ENCODE peak calls at places on chromosomes 16 and 17, in nine cellular contexts. Q is GOT3; A is activated naive CD4-positive, alpha-beta T cell; C is PC-9; J is myocyte; M is neural progenitor cell; D is H7; Y is CD8-positive, alpha-beta memory T cell; O is T1000. I is an unnamed sample.

GRCh38 chr17:21301593-21302550 is 17.4 kb downstream of the MAP2K3 start:
- DNase-seq in Q (no peak), A (no peak), C (no peak), J (no peak), M (no peak), D (peak), Y (no peak), O (no peak), I (no peak)

GRCh38 chr17:28950017-28950751 is 1.1 kb downstream of the PHF12 start:
- DNase-seq in Q (no peak), A (no peak), C (no peak), J (peak), M (peak), D (peak), Y (peak), O (no peak), I (no peak)

GRCh38 chr16:31477220-31478216 is 5.4 kb upstream of the SLC5A2 start:
- DNase-seq in Q (no peak), A (no peak), C (peak), J (no peak), M (peak), D (peak), Y (no peak), O (no peak), I (no peak)

GRCh38 chr16:64626771-64627170 is 495.1 kb downstream of the CDH11 start:
- DNase-seq in Q (no peak), A (no peak), C (no peak), J (peak), M (no peak), D (no peak), Y (no peak), O (no peak), I (no peak)

GRCh38 chr16:24525970-24526559 is 13.3 kb upstream of the RBBP6 start:
- DNase-seq in Q (no peak), A (no peak), C (peak), J (no peak), M (no peak), D (no peak), Y (no peak), O (peak), I (no peak)

GRCh38 chr16:55647343-55647742 is 8.4 kb upstream of the SLC6A2 start:
- DNase-seq in Q (no peak), A (no peak), C (no peak), J (no peak), M (no peak), D (no peak), Y (no peak), O (no peak), I (no peak)

GRCh38 chr17:21202512-21202911 is 11.4 kb downstream of the TMEM11 start:
- DNase-seq in Q (no peak), A (no peak), C (no peak), J (no peak), M (no peak), D (peak), Y (no peak), O (no peak), I (no peak)

GRCh38 chr17:12548558-12548957 is 117.1 kb upstream of the MYOCD start:
- DNase-seq in Q (no peak), A (no peak), C (no peak), J (no peak), M (no peak), D (no peak), Y (no peak), O (no peak), I (no peak)

GRCh38 chr17:51711581-51711980 is 446.9 kb downstream of the CA10 start:
- DNase-seq in Q (no peak), A (no peak), C (no peak), J (no peak), M (peak), D (peak), Y (no peak), O (no peak), I (no peak)

GRCh38 chr16:57611184-57611583 is 17.2 kb upstream of the ADGRG1 start:
- DNase-seq in Q (no peak), A (no peak), C (peak), J (no peak), M (no peak), D (no peak), Y (no peak), O (no peak), I (no peak)

GRCh38 chr17:6714315-6714874 is 1.2 kb upstream of the SLC13A5 start:
- DNase-seq in Q (no peak), A (no peak), C (no peak), J (no peak), M (no peak), D (no peak), Y (no peak), O (no peak), I (no peak)

GRCh38 chr17:61786088-61786487 is 77.2 kb downstream of the BRIP1 start:
- DNase-seq in Q (no peak), A (no peak), C (no peak), J (no peak), M (no peak), D (no peak), Y (no peak), O (no peak), I (no peak)

GRCh38 chr17:20121359-20122235 is 112.4 kb downstream of the SPECC1 start:
- DNase-seq in Q (peak), A (peak), C (no peak), J (peak), M (peak), D (peak), Y (peak), O (peak), I (peak)

GRCh38 chr16:82891918-82892317 is 265.1 kb downstream of the CDH13 start:
- DNase-seq in Q (no peak), A (no peak), C (no peak), J (no peak), M (no peak), D (no peak), Y (no peak), O (no peak), I (no peak)

GRCh38 chr17:15398291-15398690 is 56.9 kb upstream of the TEKT3 start:
- DNase-seq in Q (no peak), A (no peak), C (no peak), J (peak), M (no peak), D (no peak), Y (no peak), O (peak), I (no peak)

GRCh38 chr16:52906271-52906670 is 146.4 kb downstream of the CHD9NB start:
- DNase-seq in Q (no peak), A (no peak), C (no peak), J (no peak), M (no peak), D (no peak), Y (no peak), O (no peak), I (no peak)

GRCh38 chr17:8204761-8205555 is 5.4 kb downstream of the AURKB start:
- DNase-seq in Q (no peak), A (no peak), C (no peak), J (no peak), M (no peak), D (peak), Y (no peak), O (no peak), I (no peak)

GRCh38 chr17:37493249-37494027 is 3.7 kb downstream of the DUSP14 start:
- DNase-seq in Q (no peak), A (no peak), C (peak), J (peak), M (no peak), D (no peak), Y (no peak), O (no peak), I (no peak)

GRCh38 chr17:46772013-46772878 is 46.2 kb downstream of the WNT3 start:
- DNase-seq in Q (no peak), A (no peak), C (peak), J (no peak), M (peak), D (peak), Y (no peak), O (no peak), I (no peak)

GRCh38 chr17:18356624-18357023 is 6.7 kb downstream of the SHMT1 start:
- DNase-seq in Q (no peak), A (no peak), C (no peak), J (no peak), M (no peak), D (no peak), Y (no peak), O (no peak), I (peak)

GRCh38 chr16:49951568-49952195 is 73.3 kb upstream of the CNEP1R1 start:
- DNase-seq in Q (no peak), A (no peak), C (no peak), J (no peak), M (no peak), D (no peak), Y (no peak), O (no peak), I (no peak)

GRCh38 chr16:55661842-55662479 is 6.2 kb downstream of the SLC6A2 start:
- DNase-seq in Q (no peak), A (no peak), C (peak), J (no peak), M (no peak), D (no peak), Y (no peak), O (peak), I (no peak)

GRCh38 chr17:60039096-60039495 is 39.6 kb downstream of the HEATR6 start:
- DNase-seq in Q (no peak), A (no peak), C (no peak), J (no peak), M (no peak), D (no peak), Y (no peak), O (no peak), I (no peak)

GRCh38 chr16:13672196-13672595 is 247.8 kb upstream of the ERCC4 start:
- DNase-seq in Q (no peak), A (no peak), C (no peak), J (no peak), M (peak), D (no peak), Y (no peak), O (no peak), I (no peak)

GRCh38 chr17:34703533-34703932 is 124.2 kb downstream of the TMEM132E start:
- DNase-seq in Q (no peak), A (no peak), C (no peak), J (peak), M (peak), D (peak), Y (no peak), O (no peak), I (peak)

GRCh38 chr16:46895399-46896313 is 11.5 kb downstream of the GPT2 start:
- DNase-seq in Q (no peak), A (no peak), C (no peak), J (no peak), M (no peak), D (no peak), Y (no peak), O (no peak), I (no peak)

GRCh38 chr16:72928089-72928981 is 119.6 kb downstream of the ZFHX3 start:
- DNase-seq in Q (no peak), A (no peak), C (peak), J (no peak), M (no peak), D (no peak), Y (no peak), O (no peak), I (no peak)

GRCh38 chr16:50490828-50491227 is 57.4 kb upstream of the NKD1 start:
- DNase-seq in Q (no peak), A (no peak), C (no peak), J (no peak), M (no peak), D (no peak), Y (no peak), O (no peak), I (no peak)

GRCh38 chr17:21066394-21066793 is 23.6 kb upstream of the USP22 start:
- DNase-seq in Q (no peak), A (no peak), C (no peak), J (peak), M (no peak), D (no peak), Y (no peak), O (no peak), I (no peak)

GRCh38 chr16:82621796-82622195 is 5.0 kb upstream of the CDH13 start:
- DNase-seq in Q (no peak), A (no peak), C (no peak), J (peak), M (no peak), D (no peak), Y (no peak), O (no peak), I (no peak)

GRCh38 chr16:83164816-83165215 is 538.0 kb downstream of the CDH13 start:
- DNase-seq in Q (no peak), A (no peak), C (no peak), J (no peak), M (no peak), D (no peak), Y (no peak), O (no peak), I (no peak)

GRCh38 chr17:39174907-39175694 is 9.1 kb upstream of the ARL5C start:
- DNase-seq in Q (no peak), A (peak), C (no peak), J (peak), M (peak), D (peak), Y (peak), O (no peak), I (no peak)